ENCODE peak calls at places on chromosomes 3 and 15, in four cellular contexts. L, J, Q and H are unnamed samples.

GRCh38 chr3:12750223-12750622 is 8.8 kb downstream of the TMEM40 start:
- DNase-seq in Q (no peak), L (no peak), J (no peak), H (no peak)

GRCh38 chr3:73719877-73720276 is 95.1 kb upstream of the PDZRN3 start:
- DNase-seq in Q (no peak), J (no peak), L (no peak), H (no peak)

GRCh38 chr3:189349772-189350171 is 178.0 kb downstream of the TPRG1 start:
- DNase-seq in L (no peak), Q (no peak), J (no peak), H (no peak)

GRCh38 chr3:53229606-53230005 is 26.2 kb downstream of the TKT start:
- DNase-seq in L (no peak), J (no peak), Q (no peak), H (no peak)

GRCh38 chr3:107143206-107143605 is 234.0 kb upstream of the CCDC54 start:
- DNase-seq in L (no peak), J (no peak), Q (no peak), H (no peak)

GRCh38 chr3:193869221-193870201 is 266.4 kb upstream of the HES1 start:
- DNase-seq in J (peak), Q (no peak), L (peak), H (no peak)

GRCh38 chr15:89052474-89052873 is 35.8 kb upstream of the ABHD2 start:
- DNase-seq in Q (no peak), J (no peak), L (no peak), H (no peak)

GRCh38 chr15:70210076-70210475 is 112.4 kb upstream of the TLE3 start:
- DNase-seq in J (no peak), L (no peak), Q (no peak), H (no peak)

GRCh38 chr3:143793971-143794370 is 54.3 kb downstream of the SLC9A9 start:
- DNase-seq in L (no peak), J (no peak), Q (no peak), H (no peak)

GRCh38 chr15:38768970-38769369 is 204.4 kb upstream of the RASGRP1 start:
- DNase-seq in J (peak), L (peak), Q (no peak), H (no peak)

GRCh38 chr3:101928890-101929289 is 79.6 kb downstream of the NFKBIZ start:
- DNase-seq in Q (no peak), L (no peak), J (no peak), H (no peak)

GRCh38 chr15:45644437-45644836 is 9.6 kb downstream of the SQOR start:
- DNase-seq in J (no peak), L (no peak), Q (no peak), H (no peak)

GRCh38 chr3:169252535-169252934 is 411.0 kb downstream of the MECOM start:
- DNase-seq in Q (no peak), J (no peak), L (no peak), H (no peak)

GRCh38 chr15:49908571-49909295 is 210.3 kb downstream of the ATP8B4 start:
- DNase-seq in J (no peak), Q (no peak), L (no peak), H (no peak)

GRCh38 chr3:187025254-187025655 is 94.9 kb downstream of the ST6GAL1 start:
- DNase-seq in J (no peak), L (no peak), Q (no peak), H (no peak)

GRCh38 chr3:48402281-48402732 is 27.6 kb downstream of the PLXNB1 start:
- DNase-seq in L (peak), J (no peak), Q (no peak), H (no peak)

GRCh38 chr15:96362759-96363678 is 32.5 kb downstream of the NR2F2 start:
- DNase-seq in L (peak), Q (no peak), J (no peak), H (no peak)

GRCh38 chr3:121942116-121942786 is 48.0 kb downstream of the SLC15A2 start:
- DNase-seq in L (no peak), J (no peak), Q (peak), H (peak)

GRCh38 chr3:64321747-64322146 is 96.5 kb upstream of the PRICKLE2 start:
- DNase-seq in L (no peak), Q (no peak), J (no peak), H (no peak)

GRCh38 chr15:56168394-56168793 is 75.3 kb downstream of the RFX7 start:
- DNase-seq in J (no peak), L (no peak), Q (no peak), H (no peak)

GRCh38 chr15:82651708-82652107 is 4.5 kb upstream of the CPEB1 start:
- DNase-seq in Q (no peak), L (no peak), J (no peak), H (no peak)

GRCh38 chr15:70356919-70357318 is 259.2 kb upstream of the TLE3 start:
- DNase-seq in Q (no peak), L (no peak), J (no peak), H (no peak)

GRCh38 chr3:47612178-47612577 is 33.5 kb upstream of the CSPG5 start:
- DNase-seq in L (no peak), Q (no peak), J (no peak), H (no peak)

GRCh38 chr3:10432931-10433330 is 72.5 kb downstream of the ATP2B2 start:
- DNase-seq in Q (no peak), L (no peak), J (no peak), H (no peak)

GRCh38 chr3:152183473-152183872 is 85.3 kb upstream of the MBNL1 start:
- DNase-seq in Q (no peak), L (peak), J (peak), H (peak)

GRCh38 chr3:38746641-38747040 is 69.4 kb downstream of the SCN10A start:
- DNase-seq in L (no peak), J (no peak), Q (no peak), H (no peak)

GRCh38 chr15:66882251-66883020 is 180.4 kb downstream of the SMAD6 start:
- DNase-seq in J (no peak), Q (no peak), L (no peak), H (no peak)

GRCh38 chr3:171458056-171458856 is 1.9 kb downstream of the TNIK start:
- DNase-seq in Q (no peak), L (no peak), J (peak), H (peak)

GRCh38 chr3:196962108-196962929 is 6.3 kb downstream of the PIGZ start:
- DNase-seq in J (no peak), L (no peak), Q (no peak), H (no peak)

GRCh38 chr3:77513541-77513940 is 473.6 kb downstream of the ROBO2 start:
- DNase-seq in J (no peak), Q (no peak), L (no peak), H (no peak)

GRCh38 chr3:64681015-64681414 is 6.8 kb downstream of the ADAMTS9 start:
- DNase-seq in J (no peak), L (no peak), Q (no peak), H (no peak)

GRCh38 chr15:90845201-90845949 is 23.0 kb upstream of the FURIN start:
- DNase-seq in J (no peak), L (no peak), Q (no peak), H (no peak)

GRCh38 chr15:75731248-75732100 is 18.8 kb upstream of the CSPG4 start:
- DNase-seq in J (no peak), L (peak), Q (no peak), H (no peak)

GRCh38 chr15:73968461-73968860 is 23.6 kb downstream of the STOML1 start:
- DNase-seq in L (no peak), J (no peak), Q (no peak), H (no peak)